ENCODE peak calls at places on chromosomes 2 and 18, in six cellular contexts. One of them, this sample, is unnamed.

GRCh38 chr2:224086226-224086911 is 47.3 kb upstream of the SERPINE2 start:
- DNase-seq in foreskin fibroblast: peak
- DNase-seq in cardiac fibroblast: peak
- DNase-seq in CD8-positive, alpha-beta T cell: no peak
- DNase-seq in CD4-positive, CD25-positive, alpha-beta regulatory T cell: no peak
- DNase-seq in AG04450: no peak
- DNase-seq in this sample: peak

GRCh38 chr2:25587361-25587760 is 86.0 kb downstream of the DTNB start:
- DNase-seq in CD4-positive, CD25-positive, alpha-beta regulatory T cell: no peak
- DNase-seq in CD8-positive, alpha-beta T cell: no peak
- DNase-seq in AG04450: peak
- DNase-seq in cardiac fibroblast: peak
- DNase-seq in foreskin fibroblast: peak
- DNase-seq in this sample: peak

GRCh38 chr2:108988796-108989713 is at the start of gene EDAR:
- DNase-seq in cardiac fibroblast: peak
- DNase-seq in foreskin fibroblast: no peak
- DNase-seq in AG04450: no peak
- DNase-seq in CD4-positive, CD25-positive, alpha-beta regulatory T cell: peak
- DNase-seq in CD8-positive, alpha-beta T cell: peak
- DNase-seq in this sample: no peak

GRCh38 chr2:210727549-210727948 is 171.2 kb downstream of the CPS1 start:
- DNase-seq in AG04450: no peak
- DNase-seq in cardiac fibroblast: no peak
- DNase-seq in CD4-positive, CD25-positive, alpha-beta regulatory T cell: no peak
- DNase-seq in CD8-positive, alpha-beta T cell: no peak
- DNase-seq in foreskin fibroblast: no peak
- DNase-seq in this sample: no peak

GRCh38 chr2:70906022-70906421 is 29.7 kb upstream of the ATP6V1B1 start:
- DNase-seq in foreskin fibroblast: no peak
- DNase-seq in CD8-positive, alpha-beta T cell: no peak
- DNase-seq in CD4-positive, CD25-positive, alpha-beta regulatory T cell: no peak
- DNase-seq in AG04450: no peak
- DNase-seq in cardiac fibroblast: no peak
- DNase-seq in this sample: no peak

GRCh38 chr2:228681426-228681825 is 499.9 kb upstream of the SPHKAP start:
- DNase-seq in AG04450: no peak
- DNase-seq in CD4-positive, CD25-positive, alpha-beta regulatory T cell: no peak
- DNase-seq in foreskin fibroblast: peak
- DNase-seq in CD8-positive, alpha-beta T cell: no peak
- DNase-seq in cardiac fibroblast: peak
- DNase-seq in this sample: peak

GRCh38 chr2:7010376-7010775 is 93.2 kb downstream of the RNF144A start:
- DNase-seq in cardiac fibroblast: peak
- DNase-seq in AG04450: no peak
- DNase-seq in foreskin fibroblast: peak
- DNase-seq in CD8-positive, alpha-beta T cell: no peak
- DNase-seq in CD4-positive, CD25-positive, alpha-beta regulatory T cell: no peak
- DNase-seq in this sample: peak

GRCh38 chr2:203175371-203175770 is 63.4 kb upstream of the CYP20A1 start:
- DNase-seq in CD4-positive, CD25-positive, alpha-beta regulatory T cell: no peak
- DNase-seq in CD8-positive, alpha-beta T cell: no peak
- DNase-seq in AG04450: no peak
- DNase-seq in cardiac fibroblast: no peak
- DNase-seq in foreskin fibroblast: no peak
- DNase-seq in this sample: no peak

GRCh38 chr2:57759131-57759530 is 287.5 kb upstream of the VRK2 start:
- DNase-seq in CD4-positive, CD25-positive, alpha-beta regulatory T cell: no peak
- DNase-seq in cardiac fibroblast: no peak
- DNase-seq in AG04450: no peak
- DNase-seq in CD8-positive, alpha-beta T cell: no peak
- DNase-seq in foreskin fibroblast: no peak
- DNase-seq in this sample: no peak

GRCh38 chr2:31523871-31524492 is 56.8 kb downstream of the SRD5A2 start:
- DNase-seq in CD4-positive, CD25-positive, alpha-beta regulatory T cell: peak
- DNase-seq in AG04450: peak
- DNase-seq in CD8-positive, alpha-beta T cell: peak
- DNase-seq in cardiac fibroblast: peak
- DNase-seq in foreskin fibroblast: peak
- DNase-seq in this sample: peak

GRCh38 chr2:192004188-192004963 is 157.5 kb upstream of the CAVIN2 start:
- DNase-seq in CD4-positive, CD25-positive, alpha-beta regulatory T cell: no peak
- DNase-seq in AG04450: no peak
- DNase-seq in cardiac fibroblast: no peak
- DNase-seq in foreskin fibroblast: no peak
- DNase-seq in CD8-positive, alpha-beta T cell: no peak
- DNase-seq in this sample: no peak

GRCh38 chr2:170101789-170102188 is 76.2 kb upstream of the MYO3B start:
- DNase-seq in CD4-positive, CD25-positive, alpha-beta regulatory T cell: no peak
- DNase-seq in AG04450: no peak
- DNase-seq in cardiac fibroblast: no peak
- DNase-seq in foreskin fibroblast: no peak
- DNase-seq in CD8-positive, alpha-beta T cell: no peak
- DNase-seq in this sample: no peak

GRCh38 chr2:210410542-210410941 is 66.0 kb downstream of the LANCL1 start:
- DNase-seq in foreskin fibroblast: no peak
- DNase-seq in AG04450: no peak
- DNase-seq in CD4-positive, CD25-positive, alpha-beta regulatory T cell: no peak
- DNase-seq in CD8-positive, alpha-beta T cell: no peak
- DNase-seq in cardiac fibroblast: no peak
- DNase-seq in this sample: no peak

GRCh38 chr18:77208969-77209368 is 40.7 kb upstream of the GALR1 start:
- DNase-seq in CD4-positive, CD25-positive, alpha-beta regulatory T cell: peak
- DNase-seq in AG04450: no peak
- DNase-seq in foreskin fibroblast: peak
- DNase-seq in cardiac fibroblast: peak
- DNase-seq in CD8-positive, alpha-beta T cell: peak
- DNase-seq in this sample: peak

GRCh38 chr18:49628119-49628518 is 66.3 kb downstream of the LIPG start:
- DNase-seq in cardiac fibroblast: peak
- DNase-seq in foreskin fibroblast: no peak
- DNase-seq in CD4-positive, CD25-positive, alpha-beta regulatory T cell: no peak
- DNase-seq in AG04450: no peak
- DNase-seq in CD8-positive, alpha-beta T cell: no peak
- DNase-seq in this sample: no peak

GRCh38 chr2:107627926-107628325 is 198.8 kb upstream of the RGPD4 start:
- DNase-seq in CD4-positive, CD25-positive, alpha-beta regulatory T cell: no peak
- DNase-seq in AG04450: no peak
- DNase-seq in cardiac fibroblast: no peak
- DNase-seq in CD8-positive, alpha-beta T cell: no peak
- DNase-seq in foreskin fibroblast: no peak
- DNase-seq in this sample: no peak

GRCh38 chr2:167258712-167259111 is 370.4 kb downstream of the XIRP2 start:
- DNase-seq in cardiac fibroblast: no peak
- DNase-seq in CD4-positive, CD25-positive, alpha-beta regulatory T cell: no peak
- DNase-seq in AG04450: no peak
- DNase-seq in foreskin fibroblast: no peak
- DNase-seq in CD8-positive, alpha-beta T cell: no peak
- DNase-seq in this sample: no peak

GRCh38 chr2:1509271-1509995 is 96.2 kb downstream of the TPO start:
- DNase-seq in CD8-positive, alpha-beta T cell: no peak
- DNase-seq in foreskin fibroblast: no peak
- DNase-seq in CD4-positive, CD25-positive, alpha-beta regulatory T cell: peak
- DNase-seq in AG04450: no peak
- DNase-seq in cardiac fibroblast: no peak
- DNase-seq in this sample: no peak

GRCh38 chr2:120641366-120641771 is 94.3 kb upstream of the GLI2 start:
- DNase-seq in CD4-positive, CD25-positive, alpha-beta regulatory T cell: no peak
- DNase-seq in cardiac fibroblast: peak
- DNase-seq in foreskin fibroblast: peak
- DNase-seq in AG04450: no peak
- DNase-seq in CD8-positive, alpha-beta T cell: no peak
- DNase-seq in this sample: peak

GRCh38 chr18:24011095-24011917 is 3.2 kb upstream of the TTC39C start:
- DNase-seq in CD8-positive, alpha-beta T cell: no peak
- DNase-seq in cardiac fibroblast: no peak
- DNase-seq in foreskin fibroblast: no peak
- DNase-seq in AG04450: no peak
- DNase-seq in CD4-positive, CD25-positive, alpha-beta regulatory T cell: peak
- DNase-seq in this sample: no peak

GRCh38 chr2:42914314-42914713 is 121.9 kb upstream of the HAAO start:
- DNase-seq in CD8-positive, alpha-beta T cell: no peak
- DNase-seq in CD4-positive, CD25-positive, alpha-beta regulatory T cell: no peak
- DNase-seq in cardiac fibroblast: no peak
- DNase-seq in AG04450: no peak
- DNase-seq in foreskin fibroblast: no peak
- DNase-seq in this sample: no peak

GRCh38 chr2:161161074-161161577 is 898 bp downstream of the TANK start:
- DNase-seq in CD8-positive, alpha-beta T cell: peak
- DNase-seq in cardiac fibroblast: no peak
- DNase-seq in foreskin fibroblast: no peak
- DNase-seq in CD4-positive, CD25-positive, alpha-beta regulatory T cell: peak
- DNase-seq in AG04450: no peak
- DNase-seq in this sample: no peak

GRCh38 chr2:237613679-237614078 is 13.7 kb upstream of the LRRFIP1 start:
- DNase-seq in foreskin fibroblast: no peak
- DNase-seq in AG04450: no peak
- DNase-seq in cardiac fibroblast: no peak
- DNase-seq in CD4-positive, CD25-positive, alpha-beta regulatory T cell: no peak
- DNase-seq in CD8-positive, alpha-beta T cell: no peak
- DNase-seq in this sample: no peak

GRCh38 chr2:71121479-71121878 is 8.6 kb downstream of the MCEE start:
- DNase-seq in AG04450: no peak
- DNase-seq in foreskin fibroblast: no peak
- DNase-seq in CD4-positive, CD25-positive, alpha-beta regulatory T cell: no peak
- DNase-seq in cardiac fibroblast: no peak
- DNase-seq in CD8-positive, alpha-beta T cell: no peak
- DNase-seq in this sample: no peak

GRCh38 chr2:220705678-220706077 is 866.4 kb downstream of the EPHA4 start:
- DNase-seq in CD8-positive, alpha-beta T cell: no peak
- DNase-seq in foreskin fibroblast: no peak
- DNase-seq in CD4-positive, CD25-positive, alpha-beta regulatory T cell: no peak
- DNase-seq in AG04450: no peak
- DNase-seq in cardiac fibroblast: no peak
- DNase-seq in this sample: no peak

GRCh38 chr2:240764605-240765004 is 55.4 kb downstream of the KIF1A start:
- DNase-seq in CD4-positive, CD25-positive, alpha-beta regulatory T cell: no peak
- DNase-seq in foreskin fibroblast: no peak
- DNase-seq in cardiac fibroblast: no peak
- DNase-seq in AG04450: no peak
- DNase-seq in CD8-positive, alpha-beta T cell: no peak
- DNase-seq in this sample: no peak

GRCh38 chr18:50051288-50051687 is 143.7 kb downstream of the MYO5B start:
- DNase-seq in AG04450: no peak
- DNase-seq in CD4-positive, CD25-positive, alpha-beta regulatory T cell: no peak
- DNase-seq in foreskin fibroblast: peak
- DNase-seq in cardiac fibroblast: no peak
- DNase-seq in CD8-positive, alpha-beta T cell: no peak
- DNase-seq in this sample: no peak

GRCh38 chr2:120326048-120326447 is 19.9 kb upstream of the INHBB start:
- DNase-seq in CD4-positive, CD25-positive, alpha-beta regulatory T cell: no peak
- DNase-seq in AG04450: no peak
- DNase-seq in cardiac fibroblast: no peak
- DNase-seq in foreskin fibroblast: no peak
- DNase-seq in CD8-positive, alpha-beta T cell: no peak
- DNase-seq in this sample: no peak

GRCh38 chr2:55363636-55364035 is 56.0 kb downstream of the CCDC88A start:
- DNase-seq in AG04450: no peak
- DNase-seq in foreskin fibroblast: no peak
- DNase-seq in CD8-positive, alpha-beta T cell: no peak
- DNase-seq in cardiac fibroblast: no peak
- DNase-seq in CD4-positive, CD25-positive, alpha-beta regulatory T cell: no peak
- DNase-seq in this sample: no peak

GRCh38 chr2:60512063-60512622 is 41.3 kb downstream of the BCL11A start:
- DNase-seq in cardiac fibroblast: no peak
- DNase-seq in AG04450: no peak
- DNase-seq in foreskin fibroblast: no peak
- DNase-seq in CD4-positive, CD25-positive, alpha-beta regulatory T cell: no peak
- DNase-seq in CD8-positive, alpha-beta T cell: no peak
- DNase-seq in this sample: no peak

DNA sequence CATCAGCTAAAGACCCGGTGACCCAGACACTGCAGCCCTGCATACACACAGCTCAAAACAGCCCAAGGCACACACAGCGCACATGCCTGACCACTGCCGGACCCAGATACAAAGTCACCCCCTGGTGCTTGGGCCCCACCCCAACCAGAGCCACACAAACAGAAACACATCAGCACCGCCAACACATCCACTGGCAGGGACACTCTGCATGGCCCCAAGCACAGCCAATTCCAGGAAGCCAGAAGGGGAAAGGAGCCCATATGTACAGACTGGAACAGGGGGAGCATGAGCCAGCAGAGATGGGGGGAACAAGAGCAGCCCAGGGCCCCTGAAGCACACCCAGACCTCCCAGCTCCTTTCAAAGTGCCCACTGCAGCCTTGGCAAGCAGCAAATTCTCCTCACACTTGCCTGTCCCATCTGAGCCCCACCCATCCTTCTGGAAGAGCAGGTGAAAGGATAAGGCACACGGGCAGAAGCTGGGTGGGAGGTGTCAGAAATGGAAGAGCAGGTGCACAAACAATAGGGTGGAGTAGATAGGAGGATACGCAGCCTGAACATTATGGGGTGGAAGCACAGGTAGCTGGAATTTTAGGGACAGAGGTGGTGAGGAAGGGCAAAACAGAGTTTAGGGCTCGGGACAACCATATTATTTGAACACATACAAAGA is 69.3 kb downstream of the TNS1 start:
- DNase-seq in CD8-positive, alpha-beta T cell: no peak
- DNase-seq in cardiac fibroblast: peak
- DNase-seq in CD4-positive, CD25-positive, alpha-beta regulatory T cell: no peak
- DNase-seq in AG04450: no peak
- DNase-seq in foreskin fibroblast: no peak
- DNase-seq in this sample: no peak
- H3K4me3 ChIP-seq in CD8-positive, alpha-beta T cell: no peak
- H3K4me3 ChIP-seq in cardiac fibroblast: peak
- H3K4me3 ChIP-seq in CD4-positive, CD25-positive, alpha-beta regulatory T cell: no peak
- H3K4me3 ChIP-seq in AG04450: no peak
- H3K4me3 ChIP-seq in foreskin fibroblast: no peak
- H3K4me3 ChIP-seq in this sample: no peak

DNA sequence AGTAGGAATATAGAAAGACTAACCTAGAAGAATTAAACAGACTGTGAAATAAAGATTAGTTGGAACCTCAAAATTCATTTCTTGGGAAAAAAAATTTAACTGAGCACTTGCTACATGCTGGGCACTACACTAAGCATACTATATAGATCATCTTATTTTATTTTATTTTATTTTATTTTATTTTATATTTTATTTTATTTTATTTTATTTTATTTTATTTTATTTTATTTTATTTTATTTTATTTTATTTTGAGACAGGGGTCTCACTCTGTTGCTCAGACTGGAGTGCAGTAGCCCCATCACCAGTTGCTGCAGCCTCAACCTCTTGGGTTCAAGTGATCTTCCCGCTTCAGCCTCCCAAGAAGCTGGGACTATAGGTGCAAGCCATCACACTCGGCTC is 74.5 kb upstream of the DSC1 start:
- DNase-seq in cardiac fibroblast: no peak
- DNase-seq in AG04450: no peak
- DNase-seq in foreskin fibroblast: no peak
- DNase-seq in CD8-positive, alpha-beta T cell: no peak
- DNase-seq in CD4-positive, CD25-positive, alpha-beta regulatory T cell: no peak
- DNase-seq in this sample: no peak
- H3K4me3 ChIP-seq in cardiac fibroblast: no peak
- H3K4me3 ChIP-seq in AG04450: no peak
- H3K4me3 ChIP-seq in foreskin fibroblast: no peak
- H3K4me3 ChIP-seq in CD8-positive, alpha-beta T cell: no peak
- H3K4me3 ChIP-seq in CD4-positive, CD25-positive, alpha-beta regulatory T cell: no peak
- H3K4me3 ChIP-seq in this sample: no peak

GRCh38 chr18:74171910-74172606 is 23.7 kb downstream of the TIMM21 start:
- DNase-seq in CD4-positive, CD25-positive, alpha-beta regulatory T cell: peak
- DNase-seq in CD8-positive, alpha-beta T cell: no peak
- DNase-seq in AG04450: no peak
- DNase-seq in cardiac fibroblast: no peak
- DNase-seq in foreskin fibroblast: no peak
- DNase-seq in this sample: no peak
- H3K4me3 ChIP-seq in CD4-positive, CD25-positive, alpha-beta regulatory T cell: peak
- H3K4me3 ChIP-seq in CD8-positive, alpha-beta T cell: no peak
- H3K4me3 ChIP-seq in AG04450: peak
- H3K4me3 ChIP-seq in cardiac fibroblast: no peak
- H3K4me3 ChIP-seq in foreskin fibroblast: no peak
- H3K4me3 ChIP-seq in this sample: no peak

GRCh38 chr2:2877427-2877826 is 500.2 kb downstream of the EIPR1 start:
- DNase-seq in CD4-positive, CD25-positive, alpha-beta regulatory T cell: no peak
- DNase-seq in CD8-positive, alpha-beta T cell: no peak
- DNase-seq in cardiac fibroblast: no peak
- DNase-seq in AG04450: no peak
- DNase-seq in foreskin fibroblast: no peak
- DNase-seq in this sample: no peak
- H3K4me3 ChIP-seq in CD4-positive, CD25-positive, alpha-beta regulatory T cell: no peak
- H3K4me3 ChIP-seq in CD8-positive, alpha-beta T cell: no peak
- H3K4me3 ChIP-seq in cardiac fibroblast: no peak
- H3K4me3 ChIP-seq in AG04450: no peak
- H3K4me3 ChIP-seq in foreskin fibroblast: no peak
- H3K4me3 ChIP-seq in this sample: no peak